ENCODE peak calls at places on chromosomes 7 and 10, in nine cellular contexts. O is upper lobe of right lung, W is neuronal stem cell, N is pancreas, I is stomach, M is right cardiac atrium, Z is K562, T is upper lobe of left lung, A is aorta. S is an unnamed sample. For H3K9me3, the result is how much of the 10 kb centered on the place peaks cover.

GRCh38 chr10:90269699-90270098 is 568.3 kb downstream of the KIF20B start:
- DNase-seq in O (no peak), W (no peak), N (no peak), I (no peak), M (no peak), Z (no peak), T (no peak), A (no peak), S (no peak)

GRCh38 chr7:100489824-100490223 is 6.1 kb downstream of the NYAP1 start:
- DNase-seq in O (no peak), W (peak), N (peak), I (peak), M (no peak), Z (peak), T (peak), A (no peak), S (no peak)

GRCh38 chr7:142153400-142153799 is 41.9 kb downstream of the MGAM2 start:
- DNase-seq in O (no peak), W (no peak), N (no peak), I (peak), M (no peak), Z (no peak), T (no peak), A (no peak), S (no peak)

GRCh38 chr10:82660983-82661382 is 786.0 kb downstream of the NRG3 start:
- DNase-seq in O (no peak), W (no peak), N (no peak), I (no peak), M (no peak), Z (no peak), T (no peak), A (no peak), S (no peak)

GRCh38 chr10:48253970-48254657 is 20.4 kb downstream of the FRMPD2 start:
- DNase-seq in O (no peak), W (no peak), N (no peak), I (no peak), M (no peak), Z (no peak), T (no peak), A (no peak), S (no peak)

GRCh38 chr7:67913604-67914003 is 917.0 kb downstream of the TYW1 start:
- DNase-seq in O (no peak), W (no peak), N (no peak), I (no peak), M (no peak), Z (no peak), T (no peak), A (no peak), S (no peak)

GRCh38 chr7:102320601-102321350 is 34.1 kb downstream of the SH2B2 start:
- DNase-seq in O (no peak), W (no peak), N (no peak), I (no peak), M (no peak), Z (no peak), T (no peak), A (no peak), S (no peak)

GRCh38 chr10:109963439-109963838 is 40.1 kb upstream of the XPNPEP1 start:
- DNase-seq in O (no peak), W (no peak), N (no peak), I (no peak), M (no peak), Z (no peak), T (no peak), A (no peak), S (no peak)

GRCh38 chr7:157831901-157832810 is 495.4 kb downstream of the DNAJB6 start:
- DNase-seq in O (no peak), W (no peak), N (no peak), I (no peak), M (no peak), Z (no peak), T (no peak), A (peak), S (no peak)

GRCh38 chr7:111853231-111853990 is 291.1 kb upstream of the IMMP2L start:
- DNase-seq in O (no peak), W (no peak), N (no peak), I (no peak), M (no peak), Z (no peak), T (no peak), A (no peak), S (no peak)

GRCh38 chr7:99005776-99006175 is 127.4 kb downstream of the TRRAP start:
- DNase-seq in O (peak), W (no peak), N (no peak), I (no peak), M (no peak), Z (no peak), T (peak), A (peak), S (no peak)

GRCh38 chr7:104267701-104268368 is 60.0 kb upstream of the ORC5 start:
- DNase-seq in O (no peak), W (no peak), N (no peak), I (no peak), M (no peak), Z (no peak), T (no peak), A (no peak), S (no peak)

GRCh38 chr10:114283091-114283490 is 44.0 kb downstream of the VWA2 start:
- DNase-seq in O (peak), W (no peak), N (no peak), I (no peak), M (no peak), Z (no peak), T (no peak), A (no peak), S (no peak)

GRCh38 chr10:25082276-25083204 is 66.1 kb downstream of the THNSL1 start:
- DNase-seq in O (no peak), W (no peak), N (no peak), I (no peak), M (no peak), Z (no peak), T (no peak), A (no peak), S (no peak)

GRCh38 chr10:16440396-16441105 is 3.7 kb downstream of the PTER start:
- DNase-seq in O (no peak), W (no peak), N (peak), I (peak), M (no peak), Z (no peak), T (no peak), A (no peak), S (no peak)

GRCh38 chr7:128839751-128840177 is 9.6 kb downstream of the FLNC start:
- DNase-seq in O (peak), W (no peak), N (no peak), I (no peak), M (peak), Z (no peak), T (peak), A (peak), S (no peak)

GRCh38 chr7:91066627-91067026 is 197.6 kb upstream of the FZD1 start:
- DNase-seq in O (no peak), W (no peak), N (no peak), I (no peak), M (no peak), Z (no peak), T (no peak), A (no peak), S (no peak)
- H3K27ac ChIP-seq in O (no peak), W (no peak), N (no peak), I (no peak), M (no peak), Z (no peak), T (no peak), A (no peak), S (no peak)

GRCh38 chr10:133006806-133007205 is 64.4 kb upstream of the CFAP46 start:
- DNase-seq in O (no peak), W (no peak), N (no peak), I (no peak), M (no peak), Z (no peak), T (peak), A (no peak), S (no peak)

GRCh38 chr10:133008736-133009135 is 66.4 kb upstream of the CFAP46 start:
- DNase-seq in O (no peak), W (no peak), N (no peak), I (no peak), M (no peak), Z (no peak), T (no peak), A (no peak), S (no peak)

GRCh38 chr10:133006202-133006601 is 63.8 kb upstream of the CFAP46 start:
- DNase-seq in O (no peak), W (no peak), N (no peak), I (no peak), M (peak), Z (no peak), T (no peak), A (no peak), S (no peak)

GRCh38 chr10:133008196-133008595 is 65.8 kb upstream of the CFAP46 start:
- DNase-seq in O (no peak), W (no peak), N (no peak), I (no peak), M (no peak), Z (no peak), T (peak), A (no peak), S (no peak)

GRCh38 chr10:133007360-133007858 is 65.0 kb upstream of the CFAP46 start:
- DNase-seq in O (no peak), W (no peak), N (no peak), I (no peak), M (peak), Z (no peak), T (no peak), A (no peak), S (no peak)
- H3K9me3 ChIP-seq in O (under half), W (under half), N (under half), I (under half), M (under half), Z (under half), T (under half), A (under half), S (under half)

DNA sequence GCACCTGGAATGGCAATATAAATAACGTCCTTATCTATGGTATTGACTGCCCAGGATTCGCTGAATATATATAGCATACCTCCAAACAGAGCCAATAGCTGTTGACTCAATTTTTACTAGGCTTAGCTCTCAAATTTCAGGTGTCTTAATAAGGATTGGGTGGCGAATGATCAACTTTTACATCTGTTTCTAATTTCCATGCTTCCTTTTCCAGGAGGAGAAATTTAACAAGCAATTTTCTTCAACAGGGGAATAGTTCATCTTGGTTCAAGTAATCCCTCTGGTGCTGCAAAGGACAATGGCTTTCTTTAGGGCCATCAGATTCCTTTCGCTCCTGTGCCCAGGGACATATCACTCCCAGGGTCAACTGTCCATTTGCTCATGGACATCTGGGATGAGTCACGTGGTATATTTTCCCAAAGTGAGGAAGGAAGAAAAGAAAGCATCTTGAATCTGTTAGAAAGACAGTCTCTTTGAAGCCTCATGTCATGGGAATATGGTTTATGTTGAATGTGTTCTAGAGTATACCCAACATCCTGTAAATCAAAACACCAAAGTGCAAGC is 313.3 kb downstream of the FRMD4A start:
- DNase-seq in O (no peak), W (no peak), N (no peak), I (no peak), M (no peak), Z (no peak), T (no peak), A (no peak), S (no peak)
- H3K27ac ChIP-seq in O (no peak), W (no peak), N (no peak), I (no peak), M (no peak), Z (no peak), T (no peak), A (no peak), S (no peak)

GRCh38 chr10:31683682-31684081 is 244.9 kb downstream of the ARHGAP12 start:
- DNase-seq in O (no peak), W (no peak), N (no peak), I (no peak), M (no peak), Z (no peak), T (no peak), A (no peak), S (no peak)

GRCh38 chr10:31689233-31689632 is 239.4 kb downstream of the ARHGAP12 start:
- DNase-seq in O (no peak), W (no peak), N (no peak), I (no peak), M (no peak), Z (no peak), T (no peak), A (no peak), S (no peak)

GRCh38 chr10:31687545-31688482 is 240.8 kb downstream of the ARHGAP12 start:
- DNase-seq in O (no peak), W (no peak), N (no peak), I (no peak), M (no peak), Z (no peak), T (no peak), A (no peak), S (peak)

GRCh38 chr10:31686566-31686965 is 242.1 kb downstream of the ARHGAP12 start:
- DNase-seq in O (no peak), W (no peak), N (no peak), I (no peak), M (no peak), Z (no peak), T (no peak), A (no peak), S (no peak)
- H3K9me3 ChIP-seq in O (under half), W (under half), N (under half), I (under half), M (under half), Z (under half), T (under half), A (under half), S (under half)

S was measured in naive thymus-derived CD4-positive, alpha-beta T cell.